ENCODE peak calls at places on chromosomes 5 and 9, in nine cellular contexts. P, E, W, U, S, I, Y, L and H are unnamed samples.

GRCh38 chr5:143890475-143890874 is 78.5 kb downstream of the HMHB1 start:
- DNase-seq in P (no peak), E (no peak), W (no peak), U (no peak), S (no peak), I (no peak), Y (no peak), L (no peak), H (no peak)

GRCh38 chr5:125835293-125836172 is 587.7 kb upstream of the GRAMD2B start:
- DNase-seq in P (peak), E (peak), W (no peak), U (no peak), S (peak), I (peak), Y (no peak), L (peak), H (peak)

GRCh38 chr9:138037140-138037539 is 159.6 kb downstream of the CACNA1B start:
- DNase-seq in P (no peak), E (no peak), W (no peak), U (no peak), S (no peak), I (no peak), Y (no peak), L (no peak), H (no peak)

GRCh38 chr5:54993318-54993717 is 7.9 kb upstream of the ESM1 start:
- DNase-seq in P (no peak), E (no peak), W (no peak), U (no peak), S (no peak), I (no peak), Y (no peak), L (no peak), H (no peak)

GRCh38 chr9:113343732-113344231 is 3.7 kb upstream of the WDR31 start:
- DNase-seq in P (no peak), E (peak), W (no peak), U (peak), S (peak), I (no peak), Y (no peak), L (peak), H (no peak)

GRCh38 chr9:15834541-15834940 is 281.7 kb downstream of the CCDC171 start:
- DNase-seq in P (no peak), E (no peak), W (no peak), U (no peak), S (no peak), I (no peak), Y (no peak), L (peak), H (no peak)

GRCh38 chr9:98929866-98930265 is 13.8 kb upstream of the COL15A1 start:
- DNase-seq in P (no peak), E (peak), W (no peak), U (no peak), S (no peak), I (no peak), Y (no peak), L (no peak), H (no peak)

GRCh38 chr9:121858788-121859187 is 207.4 kb downstream of the DAB2IP start:
- DNase-seq in P (no peak), E (no peak), W (no peak), U (peak), S (no peak), I (no peak), Y (no peak), L (no peak), H (no peak)

GRCh38 chr5:135317286-135317685 is 81.7 kb downstream of the MACROH2A1 start:
- DNase-seq in P (no peak), E (no peak), W (no peak), U (no peak), S (no peak), I (no peak), Y (no peak), L (no peak), H (no peak)